ENCODE peak calls at places on chromosomes 3 and 15, in ten cellular contexts. M is AG08395; D is CD4-positive, alpha-beta T cell; N is M059J; Q is HFFc6; Z is activated T-cell treated with anti-CD3 and anti-CD28 coated beads for 1 hour; U is NCI-H524; T is SW480; J is AG09309; E is endothelial cell. K is an unnamed sample.
A peak's percentile ranks its signal among the peaks of the same experiment; 100 is the strongest.

GRCh38 chr15:42138968-42139386 is 17.5 kb downstream of the PLA2G4F start:
- DNase-seq in M (no peak), D (no peak), N (no peak), Q (no peak), Z (no peak), U (no peak), T (peak; percentile 33), J (no peak), E (no peak), K (no peak)

GRCh38 chr3:144429719-144430121 is 458.1 kb downstream of the DIPK2A start:
- DNase-seq in M (peak; percentile 13), D (no peak), N (peak; percentile 3), Q (no peak), Z (no peak), U (no peak), T (no peak), J (peak; percentile 4), E (no peak), K (no peak)

GRCh38 chr3:128473180-128473519 is 6.5 kb upstream of the DNAJB8 start:
- DNase-seq in M (no peak), D (no peak), N (no peak), Q (no peak), Z (no peak), U (peak; percentile 93), T (no peak), J (no peak), E (no peak), K (no peak)

GRCh38 chr15:101379647-101380046 is 84.6 kb upstream of the SNRPA1 start:
- DNase-seq in M (no peak), D (no peak), N (no peak), Q (no peak), Z (no peak), U (no peak), T (no peak), J (no peak), E (no peak), K (no peak)

GRCh38 chr15:50676799-50677483 is 9.7 kb downstream of the TRPM7 start:
- DNase-seq in M (peak; percentile 51), D (no peak), N (peak; percentile 51), Q (peak; percentile 41), Z (no peak), U (no peak), T (peak; percentile 10), J (no peak), E (no peak), K (no peak)

GRCh38 chr3:190671658-190672057 is 157.8 kb downstream of the IL1RAP start:
- DNase-seq in M (peak; percentile 7), D (no peak), N (peak; percentile 79), Q (peak; percentile 48), Z (no peak), U (no peak), T (no peak), J (peak; percentile 25), E (no peak), K (no peak)

GRCh38 chr3:129688310-129688895 is 81.9 kb upstream of the PLXND1 start:
- DNase-seq in M (peak; percentile 60), D (no peak), N (peak; percentile 34), Q (no peak), Z (no peak), U (no peak), T (no peak), J (no peak), E (peak; percentile 30), K (no peak)

GRCh38 chr15:90211440-90212168 is 10.5 kb downstream of the SEMA4B start:
- DNase-seq in M (no peak), D (no peak), N (peak; percentile 68), Q (no peak), Z (no peak), U (no peak), T (peak; percentile 79), J (no peak), E (no peak), K (no peak)

GRCh38 chr15:39304201-39304841 is 276.6 kb upstream of the THBS1 start:
- DNase-seq in M (peak; percentile 73), D (no peak), N (peak; percentile 22), Q (peak; percentile 97), Z (no peak), U (no peak), T (peak; percentile 38), J (peak; percentile 99), E (no peak), K (no peak)

GRCh38 chr15:49154359-49154758 is 1.0 kb downstream of the COPS2 start:
- DNase-seq in M (no peak), D (no peak), N (no peak), Q (no peak), Z (no peak), U (no peak), T (no peak), J (no peak), E (no peak), K (no peak)

GRCh38 chr15:78033864-78034263 is 43.6 kb downstream of the TBC1D2B start:
- DNase-seq in M (no peak), D (peak; percentile 82), N (no peak), Q (no peak), Z (peak; percentile 53), U (no peak), T (no peak), J (no peak), E (no peak), K (no peak)

GRCh38 chr15:96058103-96058851 is 272.2 kb upstream of the NR2F2 start:
- DNase-seq in M (no peak), D (no peak), N (no peak), Q (no peak), Z (no peak), U (no peak), T (no peak), J (no peak), E (no peak), K (no peak)

GRCh38 chr15:80512729-80513670 is 108.8 kb downstream of the ARNT2 start:
- DNase-seq in M (peak; percentile 37), D (no peak), N (peak; percentile 64), Q (no peak), Z (no peak), U (no peak), T (peak; percentile 30), J (no peak), E (no peak), K (no peak)

GRCh38 chr3:168073842-168074311 is 21.8 kb downstream of the GOLIM4 start:
- DNase-seq in M (no peak), D (no peak), N (peak; percentile 54), Q (no peak), Z (no peak), U (no peak), T (peak; percentile 6), J (no peak), E (no peak), K (no peak)

GRCh38 chr15:73571346-73571745 is 61.8 kb downstream of the NPTN start:
- DNase-seq in M (no peak), D (no peak), N (no peak), Q (no peak), Z (no peak), U (no peak), T (no peak), J (no peak), E (no peak), K (no peak)

GRCh38 chr3:62622553-62623174 is 249.3 kb upstream of the FEZF2 start:
- DNase-seq in M (peak; percentile 72), D (no peak), N (peak; percentile 46), Q (peak; percentile 44), Z (no peak), U (peak; percentile 37), T (peak; percentile 68), J (no peak), E (peak; percentile 19), K (no peak)

GRCh38 chr3:117277816-117278215 is 568.2 kb downstream of the TUSC7 start:
- DNase-seq in M (no peak), D (no peak), N (no peak), Q (no peak), Z (no peak), U (no peak), T (no peak), J (no peak), E (no peak), K (no peak)

GRCh38 chr3:169627073-169627472 is 36.4 kb downstream of the MECOM start:
- DNase-seq in M (no peak), D (no peak), N (no peak), Q (no peak), Z (no peak), U (no peak), T (peak; percentile 10), J (no peak), E (no peak), K (no peak)

GRCh38 chr3:77281721-77282120 is 241.8 kb downstream of the ROBO2 start:
- DNase-seq in M (no peak), D (no peak), N (no peak), Q (no peak), Z (no peak), U (peak; percentile 6), T (no peak), J (no peak), E (no peak), K (no peak)

GRCh38 chr15:82317091-82317489 is 32.2 kb downstream of the GOLGA6L10 start:
- DNase-seq in M (no peak), D (no peak), N (no peak), Q (no peak), Z (no peak), U (no peak), T (no peak), J (no peak), E (no peak), K (no peak)

GRCh38 chr3:180828001-180828720 is 84.3 kb upstream of the FXR1 start:
- DNase-seq in M (no peak), D (no peak), N (no peak), Q (no peak), Z (no peak), U (no peak), T (no peak), J (no peak), E (no peak), K (no peak)

GRCh38 chr15:70427120-70427519 is 329.4 kb upstream of the TLE3 start:
- DNase-seq in M (no peak), D (no peak), N (peak; percentile 15), Q (no peak), Z (no peak), U (no peak), T (no peak), J (no peak), E (no peak), K (no peak)

GRCh38 chr3:17850448-17850847 is 108.0 kb upstream of the TBC1D5 start:
- DNase-seq in M (peak; percentile 66), D (no peak), N (no peak), Q (peak; percentile 55), Z (no peak), U (no peak), T (no peak), J (peak; percentile 68), E (no peak), K (no peak)

GRCh38 chr3:191244242-191244867 is 45.3 kb downstream of the OSTN start:
- DNase-seq in M (no peak), D (no peak), N (peak; percentile 31), Q (no peak), Z (no peak), U (no peak), T (peak; percentile 22), J (no peak), E (no peak), K (no peak)

GRCh38 chr3:30370681-30371271 is 235.6 kb upstream of the TGFBR2 start:
- DNase-seq in M (peak; percentile 22), D (no peak), N (no peak), Q (peak; percentile 49), Z (no peak), U (no peak), T (no peak), J (no peak), E (no peak), K (no peak)

GRCh38 chr3:139260793-139261736 is 82.8 kb upstream of the MRPS22 start:
- DNase-seq in M (no peak), D (no peak), N (no peak), Q (no peak), Z (no peak), U (no peak), T (no peak), J (no peak), E (no peak), K (no peak)

GRCh38 chr3:21331321-21331720 is 419.7 kb downstream of the ZNF385D start:
- DNase-seq in M (no peak), D (no peak), N (no peak), Q (no peak), Z (no peak), U (no peak), T (no peak), J (no peak), E (no peak), K (no peak)

GRCh38 chr15:33064878-33065277 is 129.6 kb downstream of the FMN1 start:
- DNase-seq in M (peak; percentile 56), D (no peak), N (peak; percentile 81), Q (peak; percentile 48), Z (no peak), U (no peak), T (no peak), J (peak; percentile 34), E (no peak), K (no peak)

K was measured in activated CD4-positive, CD25-positive, alpha-beta regulatory T cell treated with anti-CD3 and anti-CD28 coated beads, Interleukin-2, amount 50 U/mL, for 16 hours.